ENCODE peak calls at places on chromosomes 1 and 21, in four cellular contexts. One of them, this sample, is unnamed.

GRCh38 chr21:45538381-45539045 is 3.7 kb downstream of the SLC19A1 start:
- DNase-seq in HFFc6: no peak
- DNase-seq in heart left ventricle: peak
- DNase-seq in GM12891: no peak
- DNase-seq in this sample: peak

GRCh38 chr1:17017435-17017834 is 5.7 kb upstream of the ATP13A2 start:
- DNase-seq in HFFc6: no peak
- DNase-seq in heart left ventricle: no peak
- DNase-seq in GM12891: no peak
- DNase-seq in this sample: no peak

GRCh38 chr1:62318756-62319544 is at the start of gene KANK4:
- DNase-seq in HFFc6: no peak
- DNase-seq in heart left ventricle: no peak
- DNase-seq in GM12891: peak
- DNase-seq in this sample: no peak

GRCh38 chr1:180672105-180672504 is 40.3 kb downstream of the XPR1 start:
- DNase-seq in HFFc6: no peak
- DNase-seq in heart left ventricle: no peak
- DNase-seq in GM12891: no peak
- DNase-seq in this sample: no peak

GRCh38 chr1:48493970-48494769 is 22.2 kb upstream of the SPATA6 start:
- DNase-seq in HFFc6: peak
- DNase-seq in heart left ventricle: no peak
- DNase-seq in GM12891: no peak
- DNase-seq in this sample: no peak

GRCh38 chr21:46604975-46605758 is at the start of gene S100B:
- DNase-seq in HFFc6: no peak
- DNase-seq in heart left ventricle: no peak
- DNase-seq in GM12891: no peak
- DNase-seq in this sample: no peak

GRCh38 chr1:37484325-37485051 is 10.1 kb downstream of the ZC3H12A start:
- DNase-seq in HFFc6: no peak
- DNase-seq in heart left ventricle: no peak
- DNase-seq in GM12891: no peak
- DNase-seq in this sample: no peak

GRCh38 chr1:91608876-91609275 is 108.2 kb downstream of the CDC7 start:
- DNase-seq in HFFc6: peak
- DNase-seq in heart left ventricle: no peak
- DNase-seq in GM12891: no peak
- DNase-seq in this sample: no peak

GRCh38 chr21:16775056-16775455 is 737.8 kb upstream of the CXADR start:
- DNase-seq in HFFc6: no peak
- DNase-seq in heart left ventricle: no peak
- DNase-seq in GM12891: no peak
- DNase-seq in this sample: no peak

GRCh38 chr1:3460653-3461237 is 6.3 kb downstream of the ARHGEF16 start:
- DNase-seq in HFFc6: no peak
- DNase-seq in heart left ventricle: peak
- DNase-seq in GM12891: no peak
- DNase-seq in this sample: no peak

GRCh38 chr1:26998319-26999300 is 5.1 kb downstream of the TRNP1 start:
- DNase-seq in HFFc6: peak
- DNase-seq in heart left ventricle: no peak
- DNase-seq in GM12891: no peak
- DNase-seq in this sample: no peak

GRCh38 chr21:35035581-35035980 is 13.5 kb downstream of the RUNX1 start:
- DNase-seq in HFFc6: no peak
- DNase-seq in heart left ventricle: no peak
- DNase-seq in GM12891: no peak
- DNase-seq in this sample: no peak

GRCh38 chr1:156673387-156674121 is 3.7 kb downstream of the NES start:
- DNase-seq in HFFc6: no peak
- DNase-seq in heart left ventricle: peak
- DNase-seq in GM12891: no peak
- DNase-seq in this sample: no peak

GRCh38 chr21:38979271-38980196 is 173.8 kb downstream of the ETS2 start:
- DNase-seq in HFFc6: no peak
- DNase-seq in heart left ventricle: no peak
- DNase-seq in GM12891: no peak
- DNase-seq in this sample: no peak

GRCh38 chr1:70449049-70449448 is 38.0 kb downstream of the CTH start:
- DNase-seq in HFFc6: no peak
- DNase-seq in heart left ventricle: no peak
- DNase-seq in GM12891: no peak
- DNase-seq in this sample: no peak

GRCh38 chr1:143698016-143698415 is 273.8 kb downstream of the FAM72C start:
- DNase-seq in HFFc6: no peak
- DNase-seq in heart left ventricle: no peak
- DNase-seq in GM12891: no peak
- DNase-seq in this sample: no peak

GRCh38 chr1:1510912-1511532 is 940 bp upstream of the ATAD3A start:
- DNase-seq in HFFc6: no peak
- DNase-seq in heart left ventricle: no peak
- DNase-seq in GM12891: no peak
- DNase-seq in this sample: no peak

GRCh38 chr1:159959451-159959850 is 5.4 kb upstream of the SLAMF9 start:
- DNase-seq in HFFc6: no peak
- DNase-seq in heart left ventricle: no peak
- DNase-seq in GM12891: no peak
- DNase-seq in this sample: peak

GRCh38 chr1:222616535-222616934 is 1.4 kb upstream of the MIA3 start:
- DNase-seq in HFFc6: peak
- DNase-seq in heart left ventricle: no peak
- DNase-seq in GM12891: no peak
- DNase-seq in this sample: no peak

GRCh38 chr1:178534137-178534868 is 21.4 kb downstream of the TEX35 start:
- DNase-seq in HFFc6: no peak
- DNase-seq in heart left ventricle: no peak
- DNase-seq in GM12891: no peak
- DNase-seq in this sample: no peak

This sample was measured in cardiac septum.